ENCODE peak calls at places on chromosomes 13 and 19, in four cellular contexts. One of them, this sample, is unnamed. For H3K36me3, the result is how much of the 10 kb centered on the place peaks cover.

GRCh38 chr19:29547361-29547960 is 21.7 kb downstream of the VSTM2B start:
- DNase-seq in SK-N-SH: no peak
- DNase-seq in mammary epithelial cell: no peak
- DNase-seq in CD8-positive, alpha-beta memory T cell: no peak
- DNase-seq in this sample: peak

GRCh38 chr19:32404939-32405430 is 585 bp upstream of the DPY19L3 start:
- DNase-seq in SK-N-SH: no peak
- DNase-seq in mammary epithelial cell: no peak
- DNase-seq in CD8-positive, alpha-beta memory T cell: peak
- DNase-seq in this sample: no peak

GRCh38 chr13:38421590-38422560 is 72.2 kb downstream of the UFM1 start:
- DNase-seq in SK-N-SH: no peak
- DNase-seq in mammary epithelial cell: peak
- DNase-seq in CD8-positive, alpha-beta memory T cell: no peak
- DNase-seq in this sample: no peak

GRCh38 chr19:45097776-45098520 is 5.0 kb downstream of the PPP1R37 start:
- DNase-seq in SK-N-SH: no peak
- DNase-seq in mammary epithelial cell: peak
- DNase-seq in CD8-positive, alpha-beta memory T cell: no peak
- DNase-seq in this sample: peak

GRCh38 chr13:27171244-27171829 is at the start of gene USP12:
- DNase-seq in SK-N-SH: peak
- DNase-seq in mammary epithelial cell: peak
- DNase-seq in CD8-positive, alpha-beta memory T cell: peak
- DNase-seq in this sample: no peak

GRCh38 chr19:58038688-58039204 is 4.9 kb downstream of the ZSCAN1 start:
- DNase-seq in SK-N-SH: no peak
- DNase-seq in mammary epithelial cell: no peak
- DNase-seq in CD8-positive, alpha-beta memory T cell: no peak
- DNase-seq in this sample: peak

GRCh38 chr19:33795370-33796163 is 1.1 kb upstream of the KCTD15 start:
- DNase-seq in SK-N-SH: peak
- DNase-seq in mammary epithelial cell: peak
- DNase-seq in CD8-positive, alpha-beta memory T cell: no peak
- DNase-seq in this sample: peak

GRCh38 chr13:32045963-32046785 is 14.6 kb downstream of the FRY start:
- DNase-seq in SK-N-SH: no peak
- DNase-seq in mammary epithelial cell: peak
- DNase-seq in CD8-positive, alpha-beta memory T cell: no peak
- DNase-seq in this sample: no peak

GRCh38 chr19:57537953-57538547 is 10.9 kb downstream of the ZNF549 start:
- DNase-seq in SK-N-SH: no peak
- DNase-seq in mammary epithelial cell: no peak
- DNase-seq in CD8-positive, alpha-beta memory T cell: no peak
- DNase-seq in this sample: no peak

GRCh38 chr13:23996456-23996855 is 99.2 kb upstream of the C1QTNF9B start:
- DNase-seq in SK-N-SH: no peak
- DNase-seq in mammary epithelial cell: no peak
- DNase-seq in CD8-positive, alpha-beta memory T cell: no peak
- DNase-seq in this sample: no peak

GRCh38 chr13:23697772-23698313 is 127.6 kb downstream of the TNFRSF19 start:
- DNase-seq in SK-N-SH: no peak
- DNase-seq in mammary epithelial cell: no peak
- DNase-seq in CD8-positive, alpha-beta memory T cell: no peak
- DNase-seq in this sample: no peak

GRCh38 chr13:50366488-50367174 is 351.4 kb downstream of the KCNRG start:
- DNase-seq in SK-N-SH: peak
- DNase-seq in mammary epithelial cell: no peak
- DNase-seq in CD8-positive, alpha-beta memory T cell: no peak
- DNase-seq in this sample: no peak

GRCh38 chr19:15331419-15332310 is 674 bp downstream of the BRD4 start:
- DNase-seq in SK-N-SH: peak
- DNase-seq in mammary epithelial cell: peak
- DNase-seq in CD8-positive, alpha-beta memory T cell: peak
- DNase-seq in this sample: peak

GRCh38 chr13:23637813-23638212 is 67.6 kb downstream of the TNFRSF19 start:
- DNase-seq in SK-N-SH: no peak
- DNase-seq in mammary epithelial cell: no peak
- DNase-seq in CD8-positive, alpha-beta memory T cell: no peak
- DNase-seq in this sample: peak

GRCh38 chr13:67932991-67933390 is 702.9 kb upstream of the PCDH9 start:
- DNase-seq in SK-N-SH: no peak
- DNase-seq in mammary epithelial cell: no peak
- DNase-seq in CD8-positive, alpha-beta memory T cell: no peak
- DNase-seq in this sample: no peak

GRCh38 chr13:113192902-113193301 is 15.6 kb downstream of the PCID2 start:
- DNase-seq in SK-N-SH: no peak
- DNase-seq in mammary epithelial cell: peak
- DNase-seq in CD8-positive, alpha-beta memory T cell: no peak
- DNase-seq in this sample: no peak

GRCh38 chr13:98976338-98976737 is 1.5 kb downstream of the DOCK9 start:
- DNase-seq in SK-N-SH: no peak
- DNase-seq in mammary epithelial cell: no peak
- DNase-seq in CD8-positive, alpha-beta memory T cell: no peak
- DNase-seq in this sample: no peak

GRCh38 chr19:18264428-18264827 is 9.8 kb downstream of the IQCN start:
- DNase-seq in SK-N-SH: no peak
- DNase-seq in mammary epithelial cell: no peak
- DNase-seq in CD8-positive, alpha-beta memory T cell: no peak
- DNase-seq in this sample: no peak

GRCh38 chr13:20028953-20029352 is 70.4 kb downstream of the ZMYM2 start:
- DNase-seq in SK-N-SH: no peak
- DNase-seq in mammary epithelial cell: no peak
- DNase-seq in CD8-positive, alpha-beta memory T cell: no peak
- DNase-seq in this sample: no peak

GRCh38 chr19:47004012-47004465 is 15.6 kb upstream of the NPAS1 start:
- DNase-seq in SK-N-SH: peak
- DNase-seq in mammary epithelial cell: no peak
- DNase-seq in CD8-positive, alpha-beta memory T cell: no peak
- DNase-seq in this sample: peak

GRCh38 chr19:8926341-8926740 is 83.9 kb downstream of the MUC16 start:
- DNase-seq in SK-N-SH: no peak
- DNase-seq in mammary epithelial cell: no peak
- DNase-seq in CD8-positive, alpha-beta memory T cell: no peak
- DNase-seq in this sample: no peak

GRCh38 chr13:44407379-44407778 is 33.8 kb downstream of the SERP2 start:
- DNase-seq in SK-N-SH: no peak
- DNase-seq in mammary epithelial cell: no peak
- DNase-seq in CD8-positive, alpha-beta memory T cell: no peak
- DNase-seq in this sample: peak

GRCh38 chr19:1128111-1128510 is 24.3 kb downstream of the GPX4 start:
- DNase-seq in SK-N-SH: no peak
- DNase-seq in mammary epithelial cell: no peak
- DNase-seq in CD8-positive, alpha-beta memory T cell: no peak
- DNase-seq in this sample: no peak

GRCh38 chr19:8316351-8317125 is 4.6 kb downstream of the NDUFA7 start:
- DNase-seq in SK-N-SH: no peak
- DNase-seq in mammary epithelial cell: no peak
- DNase-seq in CD8-positive, alpha-beta memory T cell: no peak
- DNase-seq in this sample: no peak

GRCh38 chr19:30842926-30843325 is 470.7 kb downstream of the ZNF536 start:
- DNase-seq in SK-N-SH: no peak
- DNase-seq in mammary epithelial cell: no peak
- DNase-seq in CD8-positive, alpha-beta memory T cell: no peak
- DNase-seq in this sample: no peak

GRCh38 chr19:17724655-17725054 is 5.4 kb downstream of the MAP1S start:
- DNase-seq in SK-N-SH: no peak
- DNase-seq in mammary epithelial cell: no peak
- DNase-seq in CD8-positive, alpha-beta memory T cell: no peak
- DNase-seq in this sample: no peak

GRCh38 chr19:2084993-2085720 is 11.0 kb downstream of the MOB3A start:
- DNase-seq in SK-N-SH: peak
- DNase-seq in mammary epithelial cell: peak
- DNase-seq in CD8-positive, alpha-beta memory T cell: peak
- DNase-seq in this sample: no peak

GRCh38 chr13:109336730-109337129 is 449.7 kb downstream of the IRS2 start:
- DNase-seq in SK-N-SH: no peak
- DNase-seq in mammary epithelial cell: peak
- DNase-seq in CD8-positive, alpha-beta memory T cell: no peak
- DNase-seq in this sample: no peak

GRCh38 chr19:45526143-45526542 is 18.9 kb downstream of the VASP start:
- DNase-seq in SK-N-SH: peak
- DNase-seq in mammary epithelial cell: peak
- DNase-seq in CD8-positive, alpha-beta memory T cell: no peak
- DNase-seq in this sample: peak

GRCh38 chr13:71149498-71150363 is 717.3 kb downstream of the DACH1 start:
- DNase-seq in SK-N-SH: no peak
- DNase-seq in mammary epithelial cell: no peak
- DNase-seq in CD8-positive, alpha-beta memory T cell: no peak
- DNase-seq in this sample: no peak

GRCh38 chr13:109758937-109759480 is 27.4 kb downstream of the IRS2 start:
- DNase-seq in SK-N-SH: no peak
- DNase-seq in mammary epithelial cell: no peak
- DNase-seq in CD8-positive, alpha-beta memory T cell: no peak
- DNase-seq in this sample: no peak

GRCh38 chr13:74450976-74451375 is 316.8 kb upstream of the KLF12 start:
- DNase-seq in SK-N-SH: no peak
- DNase-seq in mammary epithelial cell: peak
- DNase-seq in CD8-positive, alpha-beta memory T cell: no peak
- DNase-seq in this sample: no peak

GRCh38 chr19:53915000-53915399 is 5.9 kb downstream of the CACNG7 start:
- DNase-seq in SK-N-SH: peak
- DNase-seq in mammary epithelial cell: no peak
- DNase-seq in CD8-positive, alpha-beta memory T cell: no peak
- DNase-seq in this sample: peak

GRCh38 chr19:1045247-1045603 is 5.3 kb downstream of the ABCA7 start:
- DNase-seq in SK-N-SH: peak
- DNase-seq in mammary epithelial cell: peak
- DNase-seq in CD8-positive, alpha-beta memory T cell: peak
- DNase-seq in this sample: peak

GRCh38 chr13:74251778-74252519 is 117.7 kb upstream of the KLF12 start:
- DNase-seq in SK-N-SH: no peak
- DNase-seq in mammary epithelial cell: peak
- DNase-seq in CD8-positive, alpha-beta memory T cell: no peak
- DNase-seq in this sample: no peak

DNA sequence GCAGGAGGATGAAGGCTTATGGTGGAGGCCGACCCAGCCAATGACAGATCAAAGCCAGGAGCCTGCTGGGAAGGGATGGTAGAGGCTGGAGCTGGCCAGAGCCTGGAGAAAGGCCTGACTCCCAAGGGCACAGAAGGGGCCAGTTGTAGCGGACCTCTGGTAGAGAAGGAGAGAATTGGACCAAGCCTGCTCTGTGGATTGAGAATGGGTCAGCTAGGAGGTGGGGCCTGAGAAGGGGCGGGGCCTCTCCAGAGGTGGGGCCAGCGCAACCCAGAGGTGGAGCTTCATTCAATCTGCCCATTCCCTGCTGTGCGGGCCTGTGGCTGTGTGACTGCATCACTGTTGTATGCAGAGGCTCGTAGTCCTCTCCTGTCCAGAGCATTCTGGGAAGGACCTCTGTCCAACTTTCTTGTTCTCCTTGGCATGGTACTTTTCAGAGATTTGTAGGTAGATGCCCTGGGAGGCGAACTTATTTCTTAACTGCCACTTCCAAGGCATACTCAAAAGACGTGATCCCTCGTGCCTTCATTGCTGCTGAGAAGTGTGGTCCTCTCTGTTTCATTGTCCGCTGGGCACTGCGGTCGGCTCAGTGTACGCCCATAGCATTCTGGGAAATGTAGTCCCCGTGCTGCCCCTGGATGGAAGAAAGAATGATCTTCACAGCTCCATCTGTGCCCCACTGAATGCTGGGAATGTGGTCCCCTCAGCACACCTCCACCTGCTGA is 6.7 kb downstream of the GRIN2D start:
- DNase-seq in SK-N-SH: peak
- DNase-seq in mammary epithelial cell: peak
- DNase-seq in CD8-positive, alpha-beta memory T cell: no peak
- DNase-seq in this sample: peak
- H3K4me3 ChIP-seq in SK-N-SH: no peak
- H3K4me3 ChIP-seq in mammary epithelial cell: no peak
- H3K4me3 ChIP-seq in CD8-positive, alpha-beta memory T cell: no peak
- H3K4me3 ChIP-seq in this sample: peak

DNA sequence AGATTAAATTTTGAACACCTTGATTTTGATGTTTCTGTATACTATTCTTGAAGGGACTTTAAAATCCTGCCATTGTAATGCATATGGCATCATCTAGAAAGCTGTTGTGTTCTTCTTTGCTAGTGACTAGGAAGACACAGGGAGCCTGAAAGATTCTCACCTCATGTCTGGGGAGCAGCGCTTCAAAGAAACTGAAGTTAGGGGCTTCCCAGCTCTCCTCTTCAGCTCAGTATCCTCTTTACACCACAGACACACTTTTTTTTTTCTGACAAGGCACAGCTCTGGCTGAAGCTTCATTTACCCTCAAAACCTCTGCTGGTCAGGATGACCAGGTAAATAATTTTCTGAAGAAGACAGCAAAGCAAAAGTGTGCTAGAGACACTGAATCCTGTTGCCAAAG is 255.6 kb downstream of the ITGBL1 start:
- DNase-seq in SK-N-SH: no peak
- DNase-seq in mammary epithelial cell: no peak
- DNase-seq in CD8-positive, alpha-beta memory T cell: no peak
- DNase-seq in this sample: peak
- H3K36me3 ChIP-seq in SK-N-SH: under half
- H3K36me3 ChIP-seq in mammary epithelial cell: under half
- H3K36me3 ChIP-seq in CD8-positive, alpha-beta memory T cell: under half
- H3K36me3 ChIP-seq in this sample: under half

DNA sequence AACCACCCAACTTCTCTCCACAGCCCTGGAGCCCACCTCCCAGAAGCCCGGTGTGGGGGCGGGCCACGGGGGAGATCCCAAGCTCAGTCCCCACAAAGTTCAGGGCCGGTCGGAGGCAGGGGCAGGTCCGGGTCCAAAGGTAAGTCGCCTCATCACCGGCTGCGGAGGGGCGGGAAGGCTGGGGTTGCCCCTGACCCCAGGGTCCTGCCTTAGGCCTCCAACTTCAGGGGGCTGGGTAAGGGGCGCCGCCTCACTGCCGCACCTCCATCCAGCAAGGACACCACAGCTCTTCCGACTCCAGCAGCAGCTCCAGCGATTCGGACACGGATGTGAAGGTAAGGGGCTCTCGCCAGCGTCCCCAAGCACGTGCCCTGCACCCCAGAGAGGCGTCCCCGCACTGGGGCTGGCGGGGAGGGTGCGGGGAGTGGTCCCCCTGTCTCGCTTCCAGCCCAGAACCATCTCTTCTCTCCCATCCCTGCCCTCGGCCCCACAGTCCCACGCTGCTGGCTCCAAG is 358 bp downstream of the C19orf33 start:
- DNase-seq in SK-N-SH: no peak
- DNase-seq in mammary epithelial cell: no peak
- DNase-seq in CD8-positive, alpha-beta memory T cell: no peak
- DNase-seq in this sample: peak
- H3K4me3 ChIP-seq in SK-N-SH: no peak
- H3K4me3 ChIP-seq in mammary epithelial cell: peak
- H3K4me3 ChIP-seq in CD8-positive, alpha-beta memory T cell: no peak
- H3K4me3 ChIP-seq in this sample: peak

GRCh38 chr19:36116344-36116637 is 1.0 kb downstream of the TBCB start:
- DNase-seq in SK-N-SH: no peak
- DNase-seq in mammary epithelial cell: no peak
- DNase-seq in CD8-positive, alpha-beta memory T cell: no peak
- DNase-seq in this sample: no peak
- H3K36me3 ChIP-seq in SK-N-SH: under half
- H3K36me3 ChIP-seq in mammary epithelial cell: under half
- H3K36me3 ChIP-seq in CD8-positive, alpha-beta memory T cell: under half
- H3K36me3 ChIP-seq in this sample: under half

This sample was measured in H7.